ENCODE peak calls at places on chromosomes 6 and 20, in ten cellular contexts. B is upper lobe of left lung, J is right atrium auricular region, Q is body of pancreas, F is tibial artery, A is HFF-Myc, T is BJ, D is HCT116, O is AG10803, Z is cardiac muscle cell. H is an unnamed sample.

GRCh38 chr6:27847706-27848105 is 64.5 kb downstream of the OR2B2 start:
- DNase-seq in B (no peak), J (no peak), Q (no peak), F (no peak), A (no peak), T (no peak), D (no peak), O (no peak), Z (no peak), H (no peak)

GRCh38 chr20:38893056-38893455 is 33.2 kb upstream of the FAM83D start:
- DNase-seq in B (no peak), J (no peak), Q (no peak), F (no peak), A (no peak), T (no peak), D (no peak), O (no peak), Z (no peak), H (no peak)

GRCh38 chr6:128803911-128804310 is 79.0 kb upstream of the LAMA2 start:
- DNase-seq in B (no peak), J (no peak), Q (no peak), F (no peak), A (peak; percentile 32), T (no peak), D (no peak), O (peak; percentile 31), Z (peak; percentile 72), H (no peak)

GRCh38 chr6:80148220-80148619 is 41.7 kb downstream of the BCKDHB start:
- DNase-seq in B (no peak), J (no peak), Q (no peak), F (no peak), A (no peak), T (no peak), D (no peak), O (no peak), Z (no peak), H (no peak)

GRCh38 chr6:20866038-20866437 is 331.8 kb downstream of the CDKAL1 start:
- DNase-seq in B (no peak), J (no peak), Q (no peak), F (no peak), A (no peak), T (no peak), D (no peak), O (no peak), Z (no peak), H (no peak)

GRCh38 chr6:127516676-127517273 is 2.4 kb downstream of the MTCL3 start:
- DNase-seq in B (peak; percentile 31), J (no peak), Q (peak; percentile 39), F (no peak), A (no peak), T (no peak), D (peak; percentile 39), O (no peak), Z (peak; percentile 46), H (no peak)

GRCh38 chr6:160030103-160030502 is 61.2 kb downstream of the IGF2R start:
- DNase-seq in B (peak; percentile 90), J (peak; percentile 91), Q (peak; percentile 86), F (peak; percentile 91), A (peak; percentile 92), T (peak; percentile 86), D (no peak), O (peak; percentile 96), Z (peak; percentile 96), H (no peak)

GRCh38 chr20:45174434-45175364 is at the start of gene PI3:
- DNase-seq in B (peak; percentile 87), J (no peak), Q (peak; percentile 34), F (no peak), A (no peak), T (no peak), D (no peak), O (no peak), Z (peak; percentile 85), H (no peak)

GRCh38 chr6:125843593-125843992 is 52.8 kb downstream of the NCOA7 start:
- DNase-seq in B (no peak), J (no peak), Q (no peak), F (no peak), A (no peak), T (no peak), D (no peak), O (no peak), Z (no peak), H (no peak)

GRCh38 chr6:147802400-147802799 is 293.9 kb downstream of the SAMD5 start:
- DNase-seq in B (no peak), J (no peak), Q (no peak), F (no peak), A (no peak), T (no peak), D (no peak), O (no peak), Z (no peak), H (no peak)

GRCh38 chr6:149454405-149454848 is 30.4 kb downstream of the ZC3H12D start:
- DNase-seq in B (peak; percentile 97), J (peak; percentile 94), Q (peak; percentile 100), F (peak; percentile 99), A (peak; percentile 70), T (peak; percentile 78), D (no peak), O (peak; percentile 95), Z (peak; percentile 99), H (no peak)

GRCh38 chr6:106155219-106155830 is 69.2 kb downstream of the PRDM1 start:
- DNase-seq in B (no peak), J (no peak), Q (no peak), F (no peak), A (no peak), T (peak; percentile 52), D (no peak), O (peak; percentile 86), Z (no peak), H (no peak)

GRCh38 chr6:74768120-74768519 is 437.7 kb downstream of the COL12A1 start:
- DNase-seq in B (no peak), J (no peak), Q (no peak), F (no peak), A (no peak), T (no peak), D (no peak), O (peak; percentile 51), Z (no peak), H (no peak)

GRCh38 chr20:12269579-12269978 is 351.9 kb downstream of the BTBD3 start:
- DNase-seq in B (no peak), J (no peak), Q (no peak), F (no peak), A (no peak), T (no peak), D (no peak), O (no peak), Z (no peak), H (no peak)

GRCh38 chr20:12276011-12276673 is 358.4 kb downstream of the BTBD3 start:
- DNase-seq in B (no peak), J (no peak), Q (no peak), F (no peak), A (no peak), T (no peak), D (no peak), O (no peak), Z (no peak), H (no peak)

GRCh38 chr20:12265662-12266061 is 348.0 kb downstream of the BTBD3 start:
- DNase-seq in B (no peak), J (no peak), Q (no peak), F (no peak), A (no peak), T (no peak), D (no peak), O (no peak), Z (no peak), H (no peak)

DNA sequence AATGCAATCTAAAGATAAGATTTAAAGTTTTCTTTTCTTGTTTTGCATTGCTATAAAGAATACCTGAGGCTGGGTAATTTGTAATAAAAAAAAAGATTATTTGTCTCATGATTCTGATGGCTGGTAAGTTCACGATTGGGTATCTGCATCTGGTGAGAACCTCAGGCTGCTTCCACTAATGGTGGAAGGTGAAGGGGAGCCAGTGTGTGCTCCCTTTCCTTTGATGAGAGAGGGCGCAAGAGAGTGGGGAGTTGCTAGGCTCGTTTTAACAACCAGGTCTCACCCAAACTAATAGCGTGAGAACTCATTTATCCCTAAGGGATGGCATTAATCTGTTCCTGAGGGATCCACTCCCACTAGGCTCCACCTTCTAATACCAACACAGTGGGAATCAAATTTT is 353.2 kb downstream of the BTBD3 start:
- DNase-seq in B (no peak), J (no peak), Q (no peak), F (no peak), A (no peak), T (no peak), D (no peak), O (no peak), Z (no peak), H (no peak)
- TF ChIP-seq CTCF in B (no peak), J (no peak), Q (no peak), F (no peak), A (no peak), T (no peak), D (no peak), O (no peak), Z (no peak), H (no peak)

GRCh38 chr6:29705389-29706231 is 17.6 kb upstream of the HLA-F start:
- DNase-seq in B (no peak), J (no peak), Q (peak; percentile 54), F (no peak), A (no peak), T (no peak), D (peak; percentile 48), O (peak; percentile 53), Z (peak; percentile 69), H (no peak)
- TF ChIP-seq CTCF in B (peak; percentile 66), J (peak; percentile 74), Q (peak; percentile 77), F (peak; percentile 37), A (peak; percentile 20), T (peak; percentile 63), D (peak; percentile 71), O (peak; percentile 76), Z (peak; percentile 69), H (peak; percentile 72)

DNA sequence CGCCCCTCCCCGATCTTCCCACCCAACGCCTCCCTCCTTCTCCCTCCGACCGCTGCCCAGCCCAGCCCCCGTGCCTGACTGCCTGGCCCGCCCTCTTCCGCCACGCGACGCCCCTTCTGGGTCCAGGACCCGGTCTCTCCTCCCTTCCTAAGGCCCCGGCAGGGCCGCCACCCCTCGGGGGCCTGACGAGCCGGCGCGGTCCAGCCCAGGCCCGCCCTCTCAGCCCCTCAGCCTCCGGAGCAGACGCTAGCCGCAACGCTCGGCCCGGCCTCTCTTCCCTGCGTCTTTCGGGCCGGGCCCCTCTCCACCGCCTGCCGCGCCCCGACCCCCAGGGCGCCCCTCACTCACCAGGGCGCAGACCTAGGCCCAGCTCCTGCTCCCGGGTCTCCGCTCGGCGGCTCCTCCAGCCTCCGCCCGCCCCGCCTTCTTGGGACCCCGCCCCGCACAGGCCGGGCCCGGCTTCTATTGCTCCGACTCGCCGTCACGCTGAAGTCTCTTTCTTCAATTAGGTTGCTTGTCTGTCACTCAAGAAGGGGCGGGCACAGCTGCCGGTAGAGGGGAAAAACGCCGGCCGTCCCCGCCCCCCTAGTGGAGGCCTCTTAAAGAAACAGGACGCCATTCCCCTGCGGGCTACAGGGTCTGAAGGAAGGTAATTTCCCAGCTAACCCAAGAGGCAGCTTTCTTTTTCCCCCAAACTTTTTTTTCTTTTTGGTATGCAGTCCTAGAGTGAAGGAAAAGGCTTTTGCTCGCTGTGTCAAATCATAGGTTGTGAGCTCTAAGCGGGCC is at the start of gene ELMO2:
- DNase-seq in B (peak; percentile 99), J (peak; percentile 99), Q (peak; percentile 98), F (peak; percentile 99), A (peak; percentile 87), T (peak; percentile 77), D (peak; percentile 89), O (peak; percentile 95), Z (peak; percentile 99), H (peak; percentile 97)
- TF ChIP-seq CTCF in B (peak; percentile 46), J (peak; percentile 39), Q (peak; percentile 34), F (peak; percentile 21), A (no peak), T (no peak), D (no peak), O (no peak), Z (peak; percentile 3), H (peak; percentile 26)

GRCh38 chr20:63977392-63978276 is 1.8 kb downstream of the SAMD10 start:
- DNase-seq in B (no peak), J (no peak), Q (no peak), F (no peak), A (no peak), T (no peak), D (no peak), O (peak; percentile 32), Z (peak; percentile 75), H (no peak)
- TF ChIP-seq CTCF in B (no peak), J (no peak), Q (no peak), F (no peak), A (no peak), T (no peak), D (no peak), O (no peak), Z (no peak), H (no peak)